ENCODE peak calls at places on chromosomes 5 and 9, in four cellular contexts. H is ovary, P is tibial nerve, W is GM12878. Z is an unnamed sample.
A peak's percentile ranks its signal among the peaks of the same experiment; 100 is the strongest.

GRCh38 chr9:132168347-132168746 is 6.5 kb downstream of the NTNG2 start:
- DNase-seq in H (no peak), W (no peak), P (no peak), Z (no peak)

GRCh38 chr9:18979367-18979766 is 53.6 kb downstream of the SAXO1 start:
- DNase-seq in W (no peak), H (no peak), P (no peak), Z (no peak)

GRCh38 chr5:172821340-172821985 is 12.6 kb upstream of the ERGIC1 start:
- DNase-seq in W (no peak), P (no peak), H (no peak), Z (no peak)

GRCh38 chr5:159965031-159965837 is 43.7 kb upstream of the TTC1 start:
- DNase-seq in H (peak; percentile 67), W (no peak), P (peak; percentile 21), Z (peak; percentile 50)

GRCh38 chr9:97354637-97355036 is 47.2 kb downstream of the CCDC180 start:
- DNase-seq in W (no peak), P (no peak), H (no peak), Z (no peak)

GRCh38 chr5:167634432-167634831 is 657.0 kb upstream of the WWC1 start:
- DNase-seq in W (no peak), P (no peak), H (no peak), Z (no peak)

GRCh38 chr5:96330532-96331140 is 102.4 kb downstream of the PCSK1 start:
- DNase-seq in W (no peak), P (no peak), H (no peak), Z (no peak)

GRCh38 chr9:135489188-135489918 is 9.8 kb downstream of the PPP1R26 start:
- DNase-seq in H (no peak), P (no peak), W (no peak), Z (no peak)

GRCh38 chr5:178525906-178526732 is 64.1 kb downstream of the COL23A1 start:
- DNase-seq in H (no peak), P (no peak), W (no peak), Z (no peak)

GRCh38 chr5:144979516-144980264 is 809.0 kb downstream of the KCTD16 start:
- DNase-seq in W (no peak), H (no peak), P (no peak), Z (no peak)

GRCh38 chr9:133127340-133127981 is 6.4 kb upstream of the RALGDS start:
- DNase-seq in H (peak; percentile 54), W (no peak), P (no peak), Z (peak; percentile 70)

GRCh38 chr5:77426670-77427069 is 65.4 kb downstream of the WDR41 start:
- DNase-seq in H (no peak), P (no peak), W (no peak), Z (no peak)

GRCh38 chr9:137511758-137512463 is 38.3 kb downstream of the PNPLA7 start:
- DNase-seq in H (no peak), P (no peak), W (no peak), Z (no peak)

GRCh38 chr5:89499787-89500186 is 616.8 kb upstream of the MEF2C start:
- DNase-seq in P (no peak), H (no peak), W (no peak), Z (no peak)

GRCh38 chr5:135385576-135385975 is 13.5 kb downstream of the MACROH2A1 start:
- DNase-seq in W (no peak), H (no peak), P (no peak), Z (no peak)

GRCh38 chr9:93468763-93469456 is 15.5 kb upstream of the FAM120AOS start:
- DNase-seq in W (no peak), H (no peak), P (no peak), Z (peak; percentile 48)

GRCh38 chr5:35781181-35781580 is 75.5 kb upstream of the IL7R start:
- DNase-seq in H (no peak), P (no peak), W (no peak), Z (no peak)

GRCh38 chr9:100346836-100347235 is 5.9 kb downstream of the TEX10 start:
- DNase-seq in P (no peak), H (no peak), W (no peak), Z (no peak)

GRCh38 chr9:21902112-21902511 is 92.1 kb downstream of the CDKN2A start:
- DNase-seq in P (no peak), W (no peak), H (no peak), Z (no peak)

GRCh38 chr9:94084314-94084713 is at the start of gene PTPDC1:
- DNase-seq in H (no peak), W (no peak), P (peak; percentile 37), Z (no peak)

GRCh38 chr9:4784403-4784802 is 8.3 kb upstream of the RCL1 start:
- DNase-seq in W (no peak), H (no peak), P (no peak), Z (no peak)

GRCh38 chr5:37197340-37198050 is 51.7 kb downstream of the CPLANE1 start:
- DNase-seq in W (no peak), H (no peak), P (no peak), Z (no peak)

GRCh38 chr5:136123236-136123768 is 9.3 kb upstream of the SMAD5 start:
- DNase-seq in W (no peak), H (no peak), P (no peak), Z (peak; percentile 33)

GRCh38 chr9:87850405-87850804 is 32.3 kb upstream of the SPATA31E1 start:
- DNase-seq in H (no peak), P (no peak), W (no peak), Z (no peak)

GRCh38 chr5:132221781-132222648 is 5.6 kb downstream of the P4HA2 start:
- DNase-seq in W (no peak), P (peak; percentile 61), H (peak; percentile 80), Z (peak; percentile 42)

GRCh38 chr9:70829591-70830265 is 291.7 kb downstream of the TRPM3 start:
- DNase-seq in P (no peak), W (no peak), H (no peak), Z (no peak)

GRCh38 chr9:101326501-101326900 is 58.3 kb downstream of the BAAT start:
- DNase-seq in W (no peak), P (no peak), H (no peak), Z (no peak)

GRCh38 chr5:147901555-147901954 is 4.8 kb downstream of the C5orf46 start:
- DNase-seq in H (no peak), W (no peak), P (no peak), Z (no peak)

GRCh38 chr9:97889941-97890557 is 32.3 kb downstream of the TRMO start:
- DNase-seq in W (no peak), H (no peak), P (no peak), Z (peak; percentile 37)

DNA sequence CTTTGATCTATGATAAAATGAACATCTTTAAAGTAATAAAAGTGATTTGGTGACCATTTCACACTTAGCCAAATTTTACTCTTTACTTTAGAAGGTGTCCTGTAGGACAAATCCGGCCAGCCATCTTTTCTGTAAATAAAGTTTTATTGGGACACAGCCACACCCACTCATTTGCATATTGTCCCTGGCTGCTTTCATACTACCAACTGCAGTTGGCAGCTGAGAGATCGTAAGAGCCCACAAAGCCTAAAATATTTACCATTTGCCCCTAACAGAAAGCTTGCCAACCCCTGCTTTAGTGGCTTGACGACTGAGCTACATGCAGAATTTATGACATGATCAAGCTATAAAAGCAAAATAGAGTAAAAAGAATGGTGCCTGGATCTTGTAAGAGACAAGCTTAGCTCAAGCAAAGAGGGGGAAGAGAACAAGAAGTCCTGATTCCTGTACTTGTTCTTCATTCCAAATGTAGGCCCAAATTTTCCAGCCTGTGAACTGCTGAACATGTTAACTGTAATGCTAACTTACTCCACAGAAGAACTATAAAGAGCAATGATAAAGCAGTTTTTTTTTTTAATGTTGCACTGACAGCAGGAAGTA is 7.4 kb upstream of the FBXO10 start:
- DNase-seq in H (no peak), P (no peak), W (no peak), Z (no peak)
- TF ChIP-seq EP300 in H (no peak), P (no peak), W (no peak), Z (no peak)

GRCh38 chr9:38257626-38258215 is 134.8 kb upstream of the ALDH1B1 start:
- DNase-seq in H (no peak), P (no peak), W (no peak), Z (no peak)

GRCh38 chr9:38259519-38260218 is 132.8 kb upstream of the ALDH1B1 start:
- DNase-seq in P (no peak), H (no peak), W (no peak), Z (no peak)

DNA sequence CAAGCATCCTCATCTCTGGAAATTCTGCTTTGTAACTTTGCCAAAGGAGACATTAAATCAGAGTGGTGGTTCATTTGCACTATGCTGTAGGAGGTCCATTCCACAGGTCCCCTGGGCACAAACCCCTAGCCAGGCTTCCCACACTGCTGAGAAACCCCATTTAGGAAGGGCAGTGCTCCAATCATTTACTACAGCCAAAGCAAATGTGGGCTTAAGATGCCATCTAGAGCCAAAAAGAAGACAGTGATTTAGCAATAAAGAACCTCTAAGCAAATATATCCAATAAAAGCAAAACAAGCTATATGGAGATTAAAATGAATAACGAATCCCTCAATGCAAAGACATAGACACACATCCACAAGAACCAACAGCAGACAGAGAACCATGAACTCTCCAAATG is 129.0 kb upstream of the ALDH1B1 start:
- DNase-seq in H (no peak), P (no peak), W (no peak), Z (no peak)
- TF ChIP-seq CTCF in H (no peak), P (no peak), W (no peak), Z (no peak)

GRCh38 chr9:121885345-121885901 is 207.7 kb downstream of the TTLL11 start:
- DNase-seq in W (no peak), P (no peak), H (no peak), Z (no peak)

GRCh38 chr9:121886759-121887485 is 206.2 kb downstream of the TTLL11 start:
- DNase-seq in P (no peak), H (no peak), W (no peak), Z (no peak)

GRCh38 chr9:121883281-121884056 is 209.6 kb downstream of the TTLL11 start:
- DNase-seq in W (no peak), H (no peak), P (no peak), Z (no peak)

GRCh38 chr9:121881920-121882500 is 211.1 kb downstream of the TTLL11 start:
- DNase-seq in P (no peak), H (no peak), W (no peak), Z (no peak)

GRCh38 chr9:121884057-121884512 is 209.0 kb downstream of the TTLL11 start:
- DNase-seq in H (no peak), P (no peak), W (no peak), Z (no peak)
- TF ChIP-seq EP300 in H (no peak), P (no peak), W (no peak), Z (no peak)

DNA sequence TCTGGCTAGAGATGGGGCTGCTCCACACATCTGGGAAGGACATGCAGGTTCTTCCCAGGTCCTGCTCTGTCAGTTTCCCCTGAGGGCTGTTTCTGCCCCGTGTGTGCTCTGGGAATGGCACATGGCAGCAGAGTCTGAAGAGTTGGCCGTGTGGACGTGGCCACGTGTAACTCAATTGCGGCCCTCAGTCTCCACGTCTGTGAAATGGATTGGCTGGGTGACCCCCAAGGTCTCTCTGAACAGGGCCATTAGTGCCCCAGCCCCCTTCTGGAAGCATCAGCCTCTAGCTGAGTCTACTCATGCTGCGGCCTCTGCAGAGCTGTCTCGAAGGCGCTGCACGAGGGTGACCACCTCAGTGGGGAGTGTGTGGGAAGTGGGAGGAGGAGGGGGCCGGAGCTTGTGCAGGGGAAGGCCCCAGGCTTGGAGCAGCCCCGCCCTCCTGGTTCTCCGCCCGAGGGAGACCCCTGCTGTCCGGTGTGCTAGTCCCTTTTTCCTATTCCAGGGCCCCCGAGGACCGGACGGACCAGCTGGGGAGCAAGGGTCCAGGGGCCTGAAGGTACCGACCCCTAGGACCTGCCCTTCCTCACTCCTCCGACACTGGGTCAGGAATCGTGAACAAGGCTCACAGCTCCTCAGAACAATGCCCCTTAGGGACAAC is 58.9 kb upstream of the ORM1 start:
- DNase-seq in P (no peak), W (no peak), H (no peak), Z (no peak)
- TF ChIP-seq CTCF in P (no peak), W (no peak), H (no peak), Z (no peak)

Z was measured in transverse colon.